ENCODE peak calls at places on chromosomes 11 and 22, in nine cellular contexts. V is uterus, U is esophagus squamous epithelium, Z is sigmoid colon, R is psoas muscle, O is A673, B is adrenal gland, K is mesenchymal stem cell, C is IMR-90. Q is an unnamed sample.

GRCh38 chr11:28924007-28924406 is 815.8 kb downstream of the METTL15 start:
- DNase-seq in V (no peak), U (no peak), Z (no peak), R (no peak), O (no peak), B (no peak), K (no peak), C (no peak), Q (no peak)

GRCh38 chr11:109964487-109964886 is 128.7 kb upstream of the ZC3H12C start:
- DNase-seq in V (no peak), U (no peak), Z (no peak), R (no peak), O (no peak), B (no peak), K (no peak), C (no peak), Q (no peak)

GRCh38 chr22:37930270-37930951 is 23.0 kb downstream of the C22orf23 start:
- DNase-seq in V (no peak), U (no peak), Z (no peak), R (no peak), O (no peak), B (no peak), K (peak), C (peak), Q (no peak)

GRCh38 chr22:23315341-23315917 is 135.1 kb downstream of the BCR start:
- DNase-seq in V (peak), U (no peak), Z (peak), R (no peak), O (peak), B (peak), K (peak), C (peak), Q (no peak)

GRCh38 chr11:73186294-73186850 is 31.7 kb upstream of the P2RY2 start:
- DNase-seq in V (no peak), U (no peak), Z (peak), R (no peak), O (no peak), B (no peak), K (no peak), C (no peak), Q (no peak)

GRCh38 chr11:123479048-123479837 is 49.2 kb downstream of the GRAMD1B start:
- DNase-seq in V (no peak), U (no peak), Z (no peak), R (no peak), O (no peak), B (no peak), K (no peak), C (no peak), Q (no peak)

GRCh38 chr11:108559340-108559739 is 34.2 kb downstream of the EXPH5 start:
- DNase-seq in V (no peak), U (no peak), Z (no peak), R (no peak), O (no peak), B (no peak), K (peak), C (peak), Q (no peak)

GRCh38 chr11:115501504-115501894 is 2.7 kb downstream of the CADM1 start:
- DNase-seq in V (no peak), U (no peak), Z (no peak), R (no peak), O (no peak), B (no peak), K (no peak), C (no peak), Q (no peak)

GRCh38 chr22:18156878-18157713 is 7.1 kb downstream of the USP18 start:
- DNase-seq in V (peak), U (no peak), Z (peak), R (peak), O (peak), B (peak), K (peak), C (peak), Q (peak)

GRCh38 chr22:36010913-36011312 is 17.7 kb downstream of the RBFOX2 start:
- DNase-seq in V (no peak), U (no peak), Z (no peak), R (no peak), O (peak), B (no peak), K (peak), C (peak), Q (no peak)

GRCh38 chr11:3205261-3206127 is 13.1 kb downstream of the MRGPRG start:
- DNase-seq in V (no peak), U (no peak), Z (no peak), R (peak), O (no peak), B (no peak), K (no peak), C (no peak), Q (no peak)

GRCh38 chr22:49789289-49790141 is 38.2 kb downstream of the BRD1 start:
- DNase-seq in V (no peak), U (no peak), Z (no peak), R (peak), O (peak), B (peak), K (peak), C (peak), Q (peak)

GRCh38 chr11:79236541-79236971 is 204.3 kb downstream of the TENM4 start:
- DNase-seq in V (no peak), U (no peak), Z (no peak), R (peak), O (no peak), B (no peak), K (peak), C (peak), Q (no peak)

GRCh38 chr11:16604784-16605439 is 133.5 kb upstream of the C11orf58 start:
- DNase-seq in V (no peak), U (no peak), Z (peak), R (peak), O (peak), B (peak), K (peak), C (peak), Q (peak)

GRCh38 chr22:32306561-32306960 is 51.1 kb upstream of the RFPL3 start:
- DNase-seq in V (no peak), U (no peak), Z (no peak), R (no peak), O (no peak), B (no peak), K (no peak), C (no peak), Q (no peak)
- H3K27ac ChIP-seq in V (no peak), U (no peak), Z (no peak), R (no peak), O (no peak), B (no peak), K (no peak), C (no peak), Q (no peak)

GRCh38 chr11:68040957-68041591 is 2.2 kb downstream of the TCIRG1 start:
- DNase-seq in V (no peak), U (no peak), Z (peak), R (peak), O (no peak), B (no peak), K (no peak), C (no peak), Q (peak)
- H3K27ac ChIP-seq in V (peak), U (peak), Z (peak), R (peak), O (peak), B (peak), K (peak), C (peak), Q (peak)

GRCh38 chr22:42443240-42444059 is 11.2 kb upstream of the NFAM1 start:
- DNase-seq in V (no peak), U (no peak), Z (no peak), R (no peak), O (no peak), B (no peak), K (no peak), C (no peak), Q (no peak)
- H3K27ac ChIP-seq in V (peak), U (peak), Z (peak), R (peak), O (peak), B (peak), K (no peak), C (no peak), Q (no peak)

DNA sequence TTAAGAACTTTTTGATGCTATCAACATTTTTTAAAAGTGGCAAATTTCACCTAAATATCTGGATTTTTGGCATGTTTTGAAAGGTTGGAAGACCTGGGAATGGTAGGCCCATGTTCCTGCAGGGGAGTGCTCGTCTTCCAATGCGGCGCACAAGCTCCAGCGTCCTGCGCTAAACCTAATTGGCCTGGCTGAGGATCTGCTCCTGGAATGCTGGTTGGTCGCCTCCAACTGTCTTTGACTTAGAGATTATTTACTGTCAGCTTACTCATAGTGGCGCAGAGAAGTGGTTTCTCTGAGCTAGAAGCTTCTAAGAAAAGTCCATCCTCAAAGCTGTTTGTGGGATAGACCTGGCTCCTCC is 615 bp upstream of the LIMK2 start:
- DNase-seq in V (no peak), U (no peak), Z (no peak), R (no peak), O (no peak), B (no peak), K (no peak), C (no peak), Q (no peak)
- H3K27ac ChIP-seq in V (peak), U (peak), Z (peak), R (peak), O (peak), B (peak), K (no peak), C (no peak), Q (peak)

Q was measured in right lobe of liver.